ENCODE peak calls at places on chromosomes 4 and X, in eight cellular contexts. M is tibial nerve, A is heart left ventricle, U is retinal pigment epithelial cell, Z is lower lobe of right lung, K is neural progenitor cell, R is hepatocyte, D is endothelial cell. Y is an unnamed sample.

GRCh38 chrX:43556207-43556606 is 99.9 kb upstream of the MAOA start:
- DNase-seq in M (no peak), Z (peak), K (no peak), R (no peak), D (no peak), A (no peak), U (no peak), Y (no peak)

GRCh38 chrX:99480728-99481127 is 929.3 kb downstream of the PCDH19 start:
- DNase-seq in A (no peak), Z (no peak), R (no peak), M (no peak), D (no peak), K (no peak), U (no peak), Y (no peak)

GRCh38 chr4:139188648-139189416 is 11.8 kb upstream of the ELF2 start:
- DNase-seq in A (no peak), M (no peak), R (no peak), D (no peak), U (no peak), K (no peak), Z (no peak), Y (no peak)

GRCh38 chr4:136900706-136901105 is 631.6 kb downstream of the PCDH18 start:
- DNase-seq in M (no peak), U (no peak), R (no peak), Z (no peak), D (no peak), K (no peak), A (no peak), Y (peak)

GRCh38 chr4:153114771-153115321 is 89.4 kb upstream of the TRIM2 start:
- DNase-seq in Z (no peak), U (peak), M (no peak), A (no peak), R (peak), K (no peak), D (no peak), Y (peak)

GRCh38 chr4:107473126-107473525 is 246.9 kb downstream of the PAPSS1 start:
- DNase-seq in D (no peak), U (no peak), M (no peak), Z (no peak), R (no peak), K (no peak), A (no peak), Y (no peak)

GRCh38 chr4:27084685-27085356 is 224.2 kb downstream of the STIM2 start:
- DNase-seq in R (peak), D (peak), K (peak), M (no peak), Z (peak), A (no peak), U (peak), Y (peak)

GRCh38 chrX:45992402-45993123 is 552.7 kb downstream of the ZNF674 start:
- DNase-seq in Z (no peak), A (no peak), M (no peak), U (no peak), D (no peak), K (no peak), R (no peak), Y (peak)

GRCh38 chrX:74492720-74493201 is 71.5 kb downstream of the SLC16A2 start:
- DNase-seq in Z (no peak), A (no peak), M (no peak), K (peak), D (peak), R (no peak), U (no peak), Y (no peak)

GRCh38 chr4:158157412-158157811 is 15.4 kb downstream of the GASK1B start:
- DNase-seq in K (no peak), M (no peak), R (no peak), Z (no peak), U (no peak), A (no peak), D (no peak), Y (no peak)

GRCh38 chrX:69369999-69370398 is 134.1 kb upstream of the NALF2 start:
- DNase-seq in Z (no peak), U (no peak), A (no peak), K (no peak), M (no peak), R (no peak), D (no peak), Y (no peak)

GRCh38 chr4:155751569-155751968 is 7.3 kb upstream of the GUCY1B1 start:
- DNase-seq in M (no peak), D (no peak), A (no peak), Z (no peak), K (no peak), U (no peak), R (no peak), Y (no peak)

GRCh38 chr4:100936676-100937390 is 410.5 kb downstream of the PPP3CA start:
- DNase-seq in U (peak), K (no peak), A (no peak), Z (no peak), R (no peak), M (no peak), D (no peak), Y (no peak)

GRCh38 chrX:15838017-15838416 is 16.6 kb downstream of the AP1S2 start:
- DNase-seq in M (no peak), K (peak), D (peak), U (no peak), R (no peak), A (no peak), Z (no peak), Y (no peak)

GRCh38 chrX:102558607-102559006 is 40.7 kb upstream of the ARMCX5 start:
- DNase-seq in R (no peak), D (no peak), Z (no peak), M (no peak), K (no peak), A (no peak), U (no peak), Y (no peak)

GRCh38 chr4:185244763-185245162 is 35.4 kb downstream of the SNX25 start:
- DNase-seq in U (no peak), R (no peak), Z (no peak), M (no peak), K (no peak), D (no peak), A (no peak), Y (no peak)

GRCh38 chr4:4980818-4981217 is 38.4 kb downstream of the CYTL1 start:
- DNase-seq in R (peak), Z (no peak), M (no peak), U (no peak), K (no peak), D (no peak), A (no peak), Y (no peak)

GRCh38 chr4:56958111-56958517 is 19.3 kb downstream of the NOA1 start:
- DNase-seq in A (peak), R (peak), M (peak), K (no peak), Z (peak), D (no peak), U (no peak), Y (peak)

GRCh38 chr4:14513471-14513870 is 488.8 kb upstream of the CPEB2 start:
- DNase-seq in R (no peak), Z (no peak), K (no peak), M (no peak), A (no peak), D (no peak), U (no peak), Y (no peak)

GRCh38 chrX:100662153-100662552 is 18.2 kb downstream of the SRPX2 start:
- DNase-seq in M (no peak), K (no peak), Z (no peak), A (no peak), R (no peak), D (no peak), U (no peak), Y (no peak)

GRCh38 chr4:85423414-85423813 is 51.5 kb upstream of the ARHGAP24 start:
- DNase-seq in D (no peak), A (no peak), U (no peak), R (no peak), M (no peak), Z (no peak), K (no peak), Y (peak)

GRCh38 chrX:107226766-107227165 is 20.4 kb downstream of the DNAAF6 start:
- DNase-seq in D (no peak), U (no peak), R (no peak), A (no peak), M (no peak), Z (no peak), K (no peak), Y (peak)

GRCh38 chr4:184746532-184746870 is 12.6 kb upstream of the CENPU start:
- DNase-seq in R (peak), K (no peak), D (no peak), A (peak), Z (no peak), U (peak), M (peak), Y (peak)

GRCh38 chrX:53188763-53189162 is 36.2 kb downstream of the KDM5C start:
- DNase-seq in M (no peak), D (no peak), A (no peak), U (no peak), Z (no peak), K (no peak), R (no peak), Y (no peak)

GRCh38 chrX:100098660-100099375 is 311.3 kb downstream of the PCDH19 start:
- DNase-seq in A (no peak), K (no peak), D (peak), M (no peak), R (no peak), Z (no peak), U (no peak), Y (peak)

GRCh38 chrX:36336746-36337145 is 417.2 kb downstream of the CFAP47 start:
- DNase-seq in A (no peak), M (no peak), K (no peak), R (no peak), D (no peak), U (no peak), Z (no peak), Y (no peak)

GRCh38 chrX:63922221-63922620 is 137.2 kb upstream of the ARHGEF9 start:
- DNase-seq in A (no peak), M (no peak), K (no peak), D (no peak), U (no peak), Z (no peak), R (no peak), Y (peak)

GRCh38 chr4:155331478-155331877 is 45.3 kb downstream of the MAP9 start:
- DNase-seq in D (no peak), R (no peak), Z (no peak), M (no peak), K (no peak), A (no peak), U (no peak), Y (no peak)

GRCh38 chr4:2981256-2981804 is 18.0 kb downstream of the GRK4 start:
- DNase-seq in K (no peak), D (no peak), R (no peak), Z (no peak), M (no peak), A (no peak), U (no peak), Y (no peak)

GRCh38 chr4:3446631-3447320 is 5.0 kb downstream of the HGFAC start:
- DNase-seq in A (no peak), M (no peak), D (no peak), R (no peak), K (no peak), U (no peak), Z (no peak), Y (no peak)

GRCh38 chr4:52421811-52422213 is 237.3 kb downstream of the USP46 start:
- DNase-seq in U (no peak), A (no peak), K (no peak), Z (no peak), M (peak), R (no peak), D (no peak), Y (no peak)

GRCh38 chr4:36278789-36279188 is 2.6 kb upstream of the DTHD1 start:
- DNase-seq in M (no peak), K (no peak), A (no peak), U (no peak), R (no peak), D (no peak), Z (no peak), Y (peak)

GRCh38 chr4:173171098-173171497 is 2.5 kb downstream of the GALNT7 start:
- DNase-seq in M (no peak), D (no peak), K (peak), A (no peak), R (peak), Z (no peak), U (no peak), Y (no peak)

GRCh38 chr4:7978489-7978888 is 38.8 kb upstream of the AFAP1 start:
- DNase-seq in D (no peak), U (no peak), Z (no peak), K (no peak), R (peak), A (no peak), M (no peak), Y (peak)

GRCh38 chr4:73308286-73308685 is 49.7 kb upstream of the ANKRD17 start:
- DNase-seq in U (no peak), D (no peak), A (no peak), R (peak), K (peak), M (no peak), Z (no peak), Y (peak)
- TF ChIP-seq CTCF in U (peak), D (no peak), A (no peak), R (peak), K (no peak), M (peak), Z (no peak), Y (peak)

GRCh38 chr4:65943076-65943475 is 272.8 kb upstream of the EPHA5 start:
- DNase-seq in U (peak), A (no peak), D (peak), Z (no peak), M (no peak), K (peak), R (peak), Y (peak)
- TF ChIP-seq CTCF in U (peak), A (no peak), D (no peak), Z (no peak), M (no peak), K (peak), R (no peak), Y (peak)

GRCh38 chr4:71229477-71230257 is 109.2 kb upstream of the SLC4A4 start:
- DNase-seq in A (peak), R (peak), K (peak), D (peak), M (no peak), U (peak), Z (no peak), Y (no peak)
- TF ChIP-seq CTCF in A (peak), R (peak), K (peak), D (peak), M (peak), U (peak), Z (peak), Y (peak)

GRCh38 chr4:134934036-134934806 is 732.6 kb upstream of the PABPC4L start:
- DNase-seq in Z (no peak), K (no peak), A (no peak), D (no peak), M (no peak), U (no peak), R (no peak), Y (no peak)

GRCh38 chr4:134936014-134936413 is 734.4 kb upstream of the PABPC4L start:
- DNase-seq in R (no peak), D (no peak), K (peak), U (no peak), M (no peak), Z (no peak), A (no peak), Y (no peak)

DNA sequence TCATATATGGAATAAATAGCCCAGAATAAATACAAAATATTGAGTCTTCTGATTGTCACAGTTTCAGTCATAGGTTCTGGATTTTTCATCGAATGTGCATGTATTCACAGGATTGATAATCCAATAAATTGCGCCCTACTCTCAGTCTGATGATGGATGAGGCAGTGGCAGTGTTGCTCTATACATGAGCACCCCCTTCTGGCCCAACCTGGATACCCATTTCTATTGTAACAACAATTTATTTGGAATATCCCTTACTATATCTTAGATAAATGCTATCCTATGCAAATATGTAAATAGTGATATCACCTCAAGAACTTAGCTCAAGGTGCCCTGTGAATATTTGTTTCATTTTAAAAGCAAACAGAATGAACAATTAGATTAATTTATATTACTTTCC is 733.7 kb upstream of the PABPC4L start:
- DNase-seq in D (peak), K (peak), Z (no peak), U (no peak), A (no peak), R (peak), M (peak), Y (peak)
- TF ChIP-seq CTCF in D (peak), K (peak), Z (no peak), U (peak), A (peak), R (peak), M (no peak), Y (peak)

GRCh38 chr4:74042681-74043080 is 4.2 kb upstream of the CXCL3 start:
- DNase-seq in Z (no peak), R (peak), D (no peak), K (no peak), U (no peak), A (no peak), M (no peak), Y (no peak)
- TF ChIP-seq CTCF in Z (no peak), R (peak), D (no peak), K (no peak), U (no peak), A (no peak), M (no peak), Y (no peak)

Y was measured in foreskin keratinocyte.